ENCODE peak calls at places on chromosomes 16 and 17, in nine cellular contexts. One of them, this sample, is unnamed.

GRCh38 chr16:64627288-64627687 is 494.6 kb downstream of the CDH11 start:
- DNase-seq in stimulated activated CD4-positive, alpha-beta T cell treated with anti-CD3 and anti-CD28 coated beads, Interleukin-2, amount 100 ng/mL, for 48 hours: no peak
- DNase-seq in NCI-H69: peak
- DNase-seq in activated T-cell treated with anti-CD3 and anti-CD28 coated beads for 1 hour: no peak
- DNase-seq in AG20443: no peak
- DNase-seq in fibroblast of the conjunctiva: no peak
- DNase-seq in psoas muscle: no peak
- DNase-seq in ELR: no peak
- DNase-seq in T-cell: no peak
- DNase-seq in this sample: no peak

GRCh38 chr17:28544402-28545140 is 7.9 kb downstream of the UNC119 start:
- DNase-seq in AG20443: no peak
- DNase-seq in psoas muscle: no peak
- DNase-seq in activated T-cell treated with anti-CD3 and anti-CD28 coated beads for 1 hour: no peak
- DNase-seq in stimulated activated CD4-positive, alpha-beta T cell treated with anti-CD3 and anti-CD28 coated beads, Interleukin-2, amount 100 ng/mL, for 48 hours: no peak
- DNase-seq in fibroblast of the conjunctiva: no peak
- DNase-seq in T-cell: no peak
- DNase-seq in ELR: no peak
- DNase-seq in NCI-H69: no peak
- DNase-seq in this sample: no peak

GRCh38 chr16:65769776-65770438 is 596.6 kb upstream of the CDH5 start:
- DNase-seq in fibroblast of the conjunctiva: no peak
- DNase-seq in activated T-cell treated with anti-CD3 and anti-CD28 coated beads for 1 hour: no peak
- DNase-seq in NCI-H69: no peak
- DNase-seq in ELR: no peak
- DNase-seq in AG20443: no peak
- DNase-seq in stimulated activated CD4-positive, alpha-beta T cell treated with anti-CD3 and anti-CD28 coated beads, Interleukin-2, amount 100 ng/mL, for 48 hours: no peak
- DNase-seq in psoas muscle: no peak
- DNase-seq in T-cell: no peak
- DNase-seq in this sample: no peak

GRCh38 chr16:8877894-8878522 is 4.1 kb upstream of the LITAFD start:
- DNase-seq in fibroblast of the conjunctiva: no peak
- DNase-seq in activated T-cell treated with anti-CD3 and anti-CD28 coated beads for 1 hour: no peak
- DNase-seq in ELR: no peak
- DNase-seq in NCI-H69: no peak
- DNase-seq in stimulated activated CD4-positive, alpha-beta T cell treated with anti-CD3 and anti-CD28 coated beads, Interleukin-2, amount 100 ng/mL, for 48 hours: no peak
- DNase-seq in psoas muscle: peak
- DNase-seq in T-cell: no peak
- DNase-seq in AG20443: no peak
- DNase-seq in this sample: no peak

GRCh38 chr16:88957887-88958577 is 19.0 kb downstream of the CBFA2T3 start:
- DNase-seq in T-cell: no peak
- DNase-seq in psoas muscle: peak
- DNase-seq in AG20443: no peak
- DNase-seq in activated T-cell treated with anti-CD3 and anti-CD28 coated beads for 1 hour: no peak
- DNase-seq in fibroblast of the conjunctiva: no peak
- DNase-seq in NCI-H69: no peak
- DNase-seq in ELR: no peak
- DNase-seq in stimulated activated CD4-positive, alpha-beta T cell treated with anti-CD3 and anti-CD28 coated beads, Interleukin-2, amount 100 ng/mL, for 48 hours: no peak
- DNase-seq in this sample: no peak

GRCh38 chr17:2138318-2138717 is 83.4 kb downstream of the HIC1 start:
- DNase-seq in AG20443: peak
- DNase-seq in NCI-H69: peak
- DNase-seq in T-cell: peak
- DNase-seq in fibroblast of the conjunctiva: no peak
- DNase-seq in ELR: peak
- DNase-seq in activated T-cell treated with anti-CD3 and anti-CD28 coated beads for 1 hour: peak
- DNase-seq in stimulated activated CD4-positive, alpha-beta T cell treated with anti-CD3 and anti-CD28 coated beads, Interleukin-2, amount 100 ng/mL, for 48 hours: no peak
- DNase-seq in psoas muscle: no peak
- DNase-seq in this sample: no peak

GRCh38 chr17:67628580-67629013 is 89.1 kb upstream of the NOL11 start:
- DNase-seq in T-cell: no peak
- DNase-seq in NCI-H69: peak
- DNase-seq in fibroblast of the conjunctiva: no peak
- DNase-seq in stimulated activated CD4-positive, alpha-beta T cell treated with anti-CD3 and anti-CD28 coated beads, Interleukin-2, amount 100 ng/mL, for 48 hours: no peak
- DNase-seq in psoas muscle: no peak
- DNase-seq in ELR: peak
- DNase-seq in activated T-cell treated with anti-CD3 and anti-CD28 coated beads for 1 hour: no peak
- DNase-seq in AG20443: peak
- DNase-seq in this sample: no peak

GRCh38 chr16:89031715-89032659 is 55.0 kb upstream of the CBFA2T3 start:
- DNase-seq in stimulated activated CD4-positive, alpha-beta T cell treated with anti-CD3 and anti-CD28 coated beads, Interleukin-2, amount 100 ng/mL, for 48 hours: peak
- DNase-seq in ELR: no peak
- DNase-seq in T-cell: peak
- DNase-seq in NCI-H69: no peak
- DNase-seq in activated T-cell treated with anti-CD3 and anti-CD28 coated beads for 1 hour: peak
- DNase-seq in AG20443: no peak
- DNase-seq in psoas muscle: peak
- DNase-seq in fibroblast of the conjunctiva: no peak
- DNase-seq in this sample: peak

GRCh38 chr17:48767263-48767774 is 38.8 kb upstream of the HOXB13 start:
- DNase-seq in T-cell: no peak
- DNase-seq in activated T-cell treated with anti-CD3 and anti-CD28 coated beads for 1 hour: no peak
- DNase-seq in ELR: no peak
- DNase-seq in psoas muscle: no peak
- DNase-seq in fibroblast of the conjunctiva: no peak
- DNase-seq in AG20443: no peak
- DNase-seq in stimulated activated CD4-positive, alpha-beta T cell treated with anti-CD3 and anti-CD28 coated beads, Interleukin-2, amount 100 ng/mL, for 48 hours: no peak
- DNase-seq in NCI-H69: no peak
- DNase-seq in this sample: no peak

GRCh38 chr17:31393749-31394146 is 2.3 kb downstream of the RAB11FIP4 start:
- DNase-seq in activated T-cell treated with anti-CD3 and anti-CD28 coated beads for 1 hour: no peak
- DNase-seq in stimulated activated CD4-positive, alpha-beta T cell treated with anti-CD3 and anti-CD28 coated beads, Interleukin-2, amount 100 ng/mL, for 48 hours: no peak
- DNase-seq in AG20443: no peak
- DNase-seq in psoas muscle: no peak
- DNase-seq in fibroblast of the conjunctiva: no peak
- DNase-seq in NCI-H69: no peak
- DNase-seq in T-cell: no peak
- DNase-seq in ELR: no peak
- DNase-seq in this sample: no peak

GRCh38 chr16:69166946-69167930 is 19.7 kb upstream of the SNTB2 start:
- DNase-seq in fibroblast of the conjunctiva: no peak
- DNase-seq in activated T-cell treated with anti-CD3 and anti-CD28 coated beads for 1 hour: no peak
- DNase-seq in psoas muscle: no peak
- DNase-seq in NCI-H69: no peak
- DNase-seq in stimulated activated CD4-positive, alpha-beta T cell treated with anti-CD3 and anti-CD28 coated beads, Interleukin-2, amount 100 ng/mL, for 48 hours: no peak
- DNase-seq in AG20443: no peak
- DNase-seq in ELR: peak
- DNase-seq in T-cell: no peak
- DNase-seq in this sample: no peak

GRCh38 chr17:5580367-5580766 is 3.9 kb downstream of the NLRP1 start:
- DNase-seq in activated T-cell treated with anti-CD3 and anti-CD28 coated beads for 1 hour: no peak
- DNase-seq in ELR: no peak
- DNase-seq in NCI-H69: no peak
- DNase-seq in AG20443: peak
- DNase-seq in psoas muscle: no peak
- DNase-seq in fibroblast of the conjunctiva: no peak
- DNase-seq in stimulated activated CD4-positive, alpha-beta T cell treated with anti-CD3 and anti-CD28 coated beads, Interleukin-2, amount 100 ng/mL, for 48 hours: no peak
- DNase-seq in T-cell: no peak
- DNase-seq in this sample: no peak

GRCh38 chr17:15348030-15348429 is 6.6 kb upstream of the TEKT3 start:
- DNase-seq in activated T-cell treated with anti-CD3 and anti-CD28 coated beads for 1 hour: no peak
- DNase-seq in psoas muscle: no peak
- DNase-seq in stimulated activated CD4-positive, alpha-beta T cell treated with anti-CD3 and anti-CD28 coated beads, Interleukin-2, amount 100 ng/mL, for 48 hours: no peak
- DNase-seq in fibroblast of the conjunctiva: peak
- DNase-seq in NCI-H69: peak
- DNase-seq in AG20443: peak
- DNase-seq in T-cell: no peak
- DNase-seq in ELR: no peak
- DNase-seq in this sample: no peak

GRCh38 chr16:31699601-31700000 is 171.9 kb downstream of the AHSP start:
- DNase-seq in AG20443: no peak
- DNase-seq in T-cell: no peak
- DNase-seq in ELR: no peak
- DNase-seq in activated T-cell treated with anti-CD3 and anti-CD28 coated beads for 1 hour: no peak
- DNase-seq in psoas muscle: no peak
- DNase-seq in fibroblast of the conjunctiva: no peak
- DNase-seq in NCI-H69: no peak
- DNase-seq in stimulated activated CD4-positive, alpha-beta T cell treated with anti-CD3 and anti-CD28 coated beads, Interleukin-2, amount 100 ng/mL, for 48 hours: no peak
- DNase-seq in this sample: no peak

GRCh38 chr16:66248096-66248495 is 118.4 kb upstream of the CDH5 start:
- DNase-seq in psoas muscle: peak
- DNase-seq in ELR: no peak
- DNase-seq in fibroblast of the conjunctiva: peak
- DNase-seq in AG20443: peak
- DNase-seq in stimulated activated CD4-positive, alpha-beta T cell treated with anti-CD3 and anti-CD28 coated beads, Interleukin-2, amount 100 ng/mL, for 48 hours: no peak
- DNase-seq in activated T-cell treated with anti-CD3 and anti-CD28 coated beads for 1 hour: no peak
- DNase-seq in NCI-H69: peak
- DNase-seq in T-cell: no peak
- DNase-seq in this sample: no peak

GRCh38 chr17:48626202-48626469 is at the start of gene HOXB9:
- DNase-seq in AG20443: no peak
- DNase-seq in stimulated activated CD4-positive, alpha-beta T cell treated with anti-CD3 and anti-CD28 coated beads, Interleukin-2, amount 100 ng/mL, for 48 hours: no peak
- DNase-seq in psoas muscle: no peak
- DNase-seq in NCI-H69: no peak
- DNase-seq in T-cell: no peak
- DNase-seq in ELR: no peak
- DNase-seq in fibroblast of the conjunctiva: no peak
- DNase-seq in activated T-cell treated with anti-CD3 and anti-CD28 coated beads for 1 hour: no peak
- DNase-seq in this sample: no peak

GRCh38 chr16:88705076-88705684 is 1.0 kb downstream of the RNF166 start:
- DNase-seq in ELR: peak
- DNase-seq in activated T-cell treated with anti-CD3 and anti-CD28 coated beads for 1 hour: no peak
- DNase-seq in psoas muscle: no peak
- DNase-seq in fibroblast of the conjunctiva: no peak
- DNase-seq in T-cell: peak
- DNase-seq in AG20443: peak
- DNase-seq in stimulated activated CD4-positive, alpha-beta T cell treated with anti-CD3 and anti-CD28 coated beads, Interleukin-2, amount 100 ng/mL, for 48 hours: no peak
- DNase-seq in NCI-H69: no peak
- DNase-seq in this sample: no peak

GRCh38 chr16:68469728-68470460 is 21.6 kb upstream of the SMPD3 start:
- DNase-seq in ELR: no peak
- DNase-seq in activated T-cell treated with anti-CD3 and anti-CD28 coated beads for 1 hour: no peak
- DNase-seq in AG20443: no peak
- DNase-seq in T-cell: no peak
- DNase-seq in fibroblast of the conjunctiva: no peak
- DNase-seq in stimulated activated CD4-positive, alpha-beta T cell treated with anti-CD3 and anti-CD28 coated beads, Interleukin-2, amount 100 ng/mL, for 48 hours: no peak
- DNase-seq in psoas muscle: no peak
- DNase-seq in NCI-H69: no peak
- DNase-seq in this sample: no peak

GRCh38 chr16:77838597-77839255 is 50.4 kb downstream of the VAT1L start:
- DNase-seq in NCI-H69: no peak
- DNase-seq in psoas muscle: no peak
- DNase-seq in ELR: no peak
- DNase-seq in stimulated activated CD4-positive, alpha-beta T cell treated with anti-CD3 and anti-CD28 coated beads, Interleukin-2, amount 100 ng/mL, for 48 hours: no peak
- DNase-seq in T-cell: no peak
- DNase-seq in fibroblast of the conjunctiva: no peak
- DNase-seq in AG20443: no peak
- DNase-seq in activated T-cell treated with anti-CD3 and anti-CD28 coated beads for 1 hour: no peak
- DNase-seq in this sample: no peak

GRCh38 chr16:83977056-83977815 is 9.2 kb downstream of the NECAB2 start:
- DNase-seq in T-cell: no peak
- DNase-seq in psoas muscle: no peak
- DNase-seq in activated T-cell treated with anti-CD3 and anti-CD28 coated beads for 1 hour: no peak
- DNase-seq in fibroblast of the conjunctiva: no peak
- DNase-seq in NCI-H69: no peak
- DNase-seq in AG20443: no peak
- DNase-seq in stimulated activated CD4-positive, alpha-beta T cell treated with anti-CD3 and anti-CD28 coated beads, Interleukin-2, amount 100 ng/mL, for 48 hours: no peak
- DNase-seq in ELR: no peak
- DNase-seq in this sample: no peak

GRCh38 chr16:30581462-30581861 is 4.0 kb downstream of the ZNF785 start:
- DNase-seq in psoas muscle: no peak
- DNase-seq in fibroblast of the conjunctiva: no peak
- DNase-seq in NCI-H69: peak
- DNase-seq in ELR: no peak
- DNase-seq in stimulated activated CD4-positive, alpha-beta T cell treated with anti-CD3 and anti-CD28 coated beads, Interleukin-2, amount 100 ng/mL, for 48 hours: no peak
- DNase-seq in T-cell: no peak
- DNase-seq in activated T-cell treated with anti-CD3 and anti-CD28 coated beads for 1 hour: no peak
- DNase-seq in AG20443: no peak
- DNase-seq in this sample: no peak

GRCh38 chr17:50364715-50365114 is 8.3 kb downstream of the MRPL27 start:
- DNase-seq in ELR: peak
- DNase-seq in NCI-H69: no peak
- DNase-seq in fibroblast of the conjunctiva: no peak
- DNase-seq in psoas muscle: no peak
- DNase-seq in activated T-cell treated with anti-CD3 and anti-CD28 coated beads for 1 hour: no peak
- DNase-seq in stimulated activated CD4-positive, alpha-beta T cell treated with anti-CD3 and anti-CD28 coated beads, Interleukin-2, amount 100 ng/mL, for 48 hours: no peak
- DNase-seq in T-cell: no peak
- DNase-seq in AG20443: peak
- DNase-seq in this sample: no peak

GRCh38 chr16:65202461-65202860 is 80.6 kb upstream of the CDH11 start:
- DNase-seq in ELR: peak
- DNase-seq in psoas muscle: no peak
- DNase-seq in NCI-H69: no peak
- DNase-seq in fibroblast of the conjunctiva: no peak
- DNase-seq in activated T-cell treated with anti-CD3 and anti-CD28 coated beads for 1 hour: no peak
- DNase-seq in AG20443: peak
- DNase-seq in stimulated activated CD4-positive, alpha-beta T cell treated with anti-CD3 and anti-CD28 coated beads, Interleukin-2, amount 100 ng/mL, for 48 hours: no peak
- DNase-seq in T-cell: no peak
- DNase-seq in this sample: no peak

GRCh38 chr16:87375426-87376135 is 8.0 kb downstream of the FBXO31 start:
- DNase-seq in activated T-cell treated with anti-CD3 and anti-CD28 coated beads for 1 hour: no peak
- DNase-seq in stimulated activated CD4-positive, alpha-beta T cell treated with anti-CD3 and anti-CD28 coated beads, Interleukin-2, amount 100 ng/mL, for 48 hours: no peak
- DNase-seq in T-cell: no peak
- DNase-seq in NCI-H69: no peak
- DNase-seq in AG20443: peak
- DNase-seq in ELR: peak
- DNase-seq in fibroblast of the conjunctiva: no peak
- DNase-seq in psoas muscle: peak
- DNase-seq in this sample: no peak

GRCh38 chr16:88785106-88785924 is at the start of gene PIEZO1:
- DNase-seq in AG20443: peak
- DNase-seq in psoas muscle: peak
- DNase-seq in fibroblast of the conjunctiva: no peak
- DNase-seq in ELR: peak
- DNase-seq in activated T-cell treated with anti-CD3 and anti-CD28 coated beads for 1 hour: peak
- DNase-seq in T-cell: peak
- DNase-seq in stimulated activated CD4-positive, alpha-beta T cell treated with anti-CD3 and anti-CD28 coated beads, Interleukin-2, amount 100 ng/mL, for 48 hours: peak
- DNase-seq in NCI-H69: peak
- DNase-seq in this sample: peak

GRCh38 chr16:23570992-23571632 is 13.6 kb downstream of the UBFD1 start:
- DNase-seq in T-cell: no peak
- DNase-seq in activated T-cell treated with anti-CD3 and anti-CD28 coated beads for 1 hour: no peak
- DNase-seq in psoas muscle: no peak
- DNase-seq in NCI-H69: no peak
- DNase-seq in AG20443: no peak
- DNase-seq in stimulated activated CD4-positive, alpha-beta T cell treated with anti-CD3 and anti-CD28 coated beads, Interleukin-2, amount 100 ng/mL, for 48 hours: no peak
- DNase-seq in fibroblast of the conjunctiva: no peak
- DNase-seq in ELR: no peak
- DNase-seq in this sample: peak

GRCh38 chr17:75240394-75241142 is 20.8 kb downstream of the GGA3 start:
- DNase-seq in NCI-H69: peak
- DNase-seq in fibroblast of the conjunctiva: no peak
- DNase-seq in stimulated activated CD4-positive, alpha-beta T cell treated with anti-CD3 and anti-CD28 coated beads, Interleukin-2, amount 100 ng/mL, for 48 hours: no peak
- DNase-seq in psoas muscle: peak
- DNase-seq in AG20443: peak
- DNase-seq in activated T-cell treated with anti-CD3 and anti-CD28 coated beads for 1 hour: peak
- DNase-seq in T-cell: no peak
- DNase-seq in ELR: peak
- DNase-seq in this sample: no peak

GRCh38 chr16:50859628-50860360 is 117.9 kb downstream of the CYLD start:
- DNase-seq in stimulated activated CD4-positive, alpha-beta T cell treated with anti-CD3 and anti-CD28 coated beads, Interleukin-2, amount 100 ng/mL, for 48 hours: no peak
- DNase-seq in fibroblast of the conjunctiva: no peak
- DNase-seq in NCI-H69: no peak
- DNase-seq in activated T-cell treated with anti-CD3 and anti-CD28 coated beads for 1 hour: no peak
- DNase-seq in T-cell: no peak
- DNase-seq in ELR: no peak
- DNase-seq in psoas muscle: no peak
- DNase-seq in AG20443: no peak
- DNase-seq in this sample: no peak

GRCh38 chr17:66431910-66432309 is 129.5 kb downstream of the PRKCA start:
- DNase-seq in stimulated activated CD4-positive, alpha-beta T cell treated with anti-CD3 and anti-CD28 coated beads, Interleukin-2, amount 100 ng/mL, for 48 hours: no peak
- DNase-seq in psoas muscle: no peak
- DNase-seq in T-cell: no peak
- DNase-seq in NCI-H69: no peak
- DNase-seq in ELR: peak
- DNase-seq in AG20443: peak
- DNase-seq in fibroblast of the conjunctiva: peak
- DNase-seq in activated T-cell treated with anti-CD3 and anti-CD28 coated beads for 1 hour: no peak
- DNase-seq in this sample: no peak

GRCh38 chr16:89864421-89864820 is 9.0 kb upstream of the TCF25 start:
- DNase-seq in NCI-H69: no peak
- DNase-seq in ELR: peak
- DNase-seq in psoas muscle: no peak
- DNase-seq in stimulated activated CD4-positive, alpha-beta T cell treated with anti-CD3 and anti-CD28 coated beads, Interleukin-2, amount 100 ng/mL, for 48 hours: no peak
- DNase-seq in T-cell: no peak
- DNase-seq in fibroblast of the conjunctiva: no peak
- DNase-seq in activated T-cell treated with anti-CD3 and anti-CD28 coated beads for 1 hour: no peak
- DNase-seq in AG20443: no peak
- DNase-seq in this sample: no peak

GRCh38 chr16:62965831-62966230 is 929.6 kb upstream of the CDH8 start:
- DNase-seq in psoas muscle: no peak
- DNase-seq in ELR: no peak
- DNase-seq in stimulated activated CD4-positive, alpha-beta T cell treated with anti-CD3 and anti-CD28 coated beads, Interleukin-2, amount 100 ng/mL, for 48 hours: no peak
- DNase-seq in AG20443: no peak
- DNase-seq in activated T-cell treated with anti-CD3 and anti-CD28 coated beads for 1 hour: no peak
- DNase-seq in T-cell: no peak
- DNase-seq in NCI-H69: peak
- DNase-seq in fibroblast of the conjunctiva: no peak
- DNase-seq in this sample: no peak